ENCODE peak calls at places on chromosomes 6 and 20, in seven cellular contexts. M, T, E, J, H, G and D are unnamed samples.

GRCh38 chr6:100138346-100139022 is 144.5 kb upstream of the MCHR2 start:
- DNase-seq in M (no peak), T (no peak), E (no peak), J (no peak), H (no peak), G (no peak), D (no peak)

GRCh38 chr20:4550740-4551139 is 171.0 kb upstream of the PRND start:
- DNase-seq in M (no peak), T (no peak), E (no peak), J (no peak), H (peak), G (no peak), D (no peak)

GRCh38 chr20:8854566-8854965 is 214.3 kb upstream of the PLCB4 start:
- DNase-seq in M (no peak), T (peak), E (peak), J (peak), H (peak), G (no peak), D (no peak)

GRCh38 chr6:154996841-154997311 is 1.8 kb downstream of the TIAM2 start:
- DNase-seq in M (no peak), T (no peak), E (no peak), J (peak), H (no peak), G (no peak), D (no peak)

GRCh38 chr6:70375166-70375565 is 38.1 kb upstream of the FAM135A start:
- DNase-seq in M (no peak), T (peak), E (no peak), J (no peak), H (peak), G (no peak), D (no peak)

GRCh38 chr6:44701637-44702101 is 314.2 kb downstream of the CDC5L start:
- DNase-seq in M (no peak), T (no peak), E (no peak), J (peak), H (peak), G (no peak), D (no peak)

GRCh38 chr20:32972181-32973076 is 31.8 kb downstream of the SUN5 start:
- DNase-seq in M (no peak), T (no peak), E (peak), J (peak), H (no peak), G (peak), D (no peak)

GRCh38 chr6:15364401-15365037 is 118.7 kb downstream of the JARID2 start:
- DNase-seq in M (no peak), T (no peak), E (peak), J (no peak), H (no peak), G (no peak), D (no peak)

GRCh38 chr6:44800171-44800671 is 412.7 kb downstream of the CDC5L start:
- DNase-seq in M (no peak), T (peak), E (no peak), J (no peak), H (peak), G (no peak), D (no peak)

GRCh38 chr6:13766201-13766634 is 48.1 kb downstream of the MCUR1 start:
- DNase-seq in M (no peak), T (peak), E (no peak), J (no peak), H (peak), G (no peak), D (no peak)

GRCh38 chr6:33856655-33857054 is 52.9 kb upstream of the MLN start:
- DNase-seq in M (no peak), T (no peak), E (no peak), J (no peak), H (no peak), G (no peak), D (no peak)

GRCh38 chr6:153047386-153047785 is 44.9 kb upstream of the MTRF1L start:
- DNase-seq in M (no peak), T (no peak), E (no peak), J (no peak), H (no peak), G (no peak), D (no peak)

GRCh38 chr6:27177454-27178000 is 70.0 kb upstream of the PRSS16 start:
- DNase-seq in M (peak), T (peak), E (peak), J (peak), H (peak), G (peak), D (peak)

GRCh38 chr6:49849121-49849907 is 17.0 kb downstream of the CRISP1 start:
- DNase-seq in M (no peak), T (peak), E (no peak), J (peak), H (peak), G (no peak), D (no peak)

GRCh38 chr6:66896415-66896814 is 1189.4 kb upstream of the EYS start:
- DNase-seq in M (no peak), T (no peak), E (no peak), J (no peak), H (peak), G (no peak), D (no peak)

GRCh38 chr20:17613328-17614175 is 43.7 kb downstream of the DSTN start:
- DNase-seq in M (no peak), T (no peak), E (no peak), J (no peak), H (no peak), G (no peak), D (no peak)

GRCh38 chr6:62042444-62042843 is 243.6 kb downstream of the KHDRBS2 start:
- DNase-seq in M (no peak), T (no peak), E (no peak), J (no peak), H (no peak), G (no peak), D (no peak)

GRCh38 chr6:142071981-142072380 is 60.7 kb upstream of the GJE1 start:
- DNase-seq in M (no peak), T (no peak), E (no peak), J (peak), H (no peak), G (no peak), D (no peak)

GRCh38 chr6:33993653-33994052 is 152.2 kb downstream of the GRM4 start:
- DNase-seq in M (no peak), T (no peak), E (no peak), J (no peak), H (no peak), G (no peak), D (no peak)

GRCh38 chr6:43723737-43724295 is 36.2 kb upstream of the MRPS18A start:
- DNase-seq in M (no peak), T (peak), E (peak), J (peak), H (peak), G (peak), D (peak)

GRCh38 chr6:89797317-89797716 is 22.3 kb downstream of the MDN1 start:
- DNase-seq in M (no peak), T (peak), E (no peak), J (no peak), H (peak), G (no peak), D (no peak)

GRCh38 chr20:57685134-57685851 is 24.5 kb downstream of the PMEPA1 start:
- DNase-seq in M (no peak), T (no peak), E (no peak), J (no peak), H (no peak), G (no peak), D (no peak)

GRCh38 chr6:131231103-131231502 is 95.8 kb downstream of the AKAP7 start:
- DNase-seq in M (no peak), T (no peak), E (no peak), J (no peak), H (peak), G (no peak), D (no peak)

GRCh38 chr6:8536122-8536521 is 100.8 kb upstream of the SLC35B3 start:
- DNase-seq in M (no peak), T (no peak), E (no peak), J (no peak), H (no peak), G (no peak), D (no peak)

GRCh38 chr20:22848364-22848763 is 186.7 kb upstream of the SSTR4 start:
- DNase-seq in M (no peak), T (no peak), E (no peak), J (no peak), H (no peak), G (no peak), D (no peak)

GRCh38 chr6:63764318-63764916 is 128.8 kb downstream of the PHF3 start:
- DNase-seq in M (no peak), T (peak), E (no peak), J (peak), H (peak), G (no peak), D (no peak)

GRCh38 chr6:127900935-127901334 is at the start of gene THEMIS:
- DNase-seq in M (no peak), T (no peak), E (no peak), J (no peak), H (no peak), G (no peak), D (no peak)

GRCh38 chr6:78947529-78947928 is 80.2 kb downstream of the IRAK1BP1 start:
- DNase-seq in M (no peak), T (peak), E (no peak), J (no peak), H (peak), G (no peak), D (no peak)

GRCh38 chr6:148289153-148289552 is 53.5 kb upstream of the SASH1 start:
- DNase-seq in M (no peak), T (no peak), E (no peak), J (no peak), H (peak), G (no peak), D (no peak)

GRCh38 chr6:157825243-157825904 is 2.3 kb downstream of the SNX9 start:
- DNase-seq in M (no peak), T (peak), E (no peak), J (no peak), H (peak), G (no peak), D (no peak)

GRCh38 chr6:167650730-167651129 is 176.0 kb upstream of the AFDN start:
- DNase-seq in M (no peak), T (no peak), E (no peak), J (no peak), H (no peak), G (no peak), D (no peak)

GRCh38 chr6:830667-831327 is 137.9 kb upstream of the EXOC2 start:
- DNase-seq in M (no peak), T (no peak), E (no peak), J (no peak), H (no peak), G (no peak), D (no peak)

GRCh38 chr6:108838101-108838717 is 10.0 kb upstream of the ARMC2 start:
- DNase-seq in M (no peak), T (peak), E (peak), J (peak), H (no peak), G (no peak), D (peak)
- TF ChIP-seq CTCF in M (no peak), T (no peak), E (no peak), J (peak), H (peak), G (no peak), D (peak)

GRCh38 chr20:31788578-31788977 is 30.6 kb upstream of the MYLK2 start:
- DNase-seq in M (no peak), T (no peak), E (no peak), J (peak), H (peak), G (no peak), D (no peak)
- TF ChIP-seq CTCF in M (no peak), T (no peak), E (no peak), J (peak), H (peak), G (no peak), D (peak)

DNA sequence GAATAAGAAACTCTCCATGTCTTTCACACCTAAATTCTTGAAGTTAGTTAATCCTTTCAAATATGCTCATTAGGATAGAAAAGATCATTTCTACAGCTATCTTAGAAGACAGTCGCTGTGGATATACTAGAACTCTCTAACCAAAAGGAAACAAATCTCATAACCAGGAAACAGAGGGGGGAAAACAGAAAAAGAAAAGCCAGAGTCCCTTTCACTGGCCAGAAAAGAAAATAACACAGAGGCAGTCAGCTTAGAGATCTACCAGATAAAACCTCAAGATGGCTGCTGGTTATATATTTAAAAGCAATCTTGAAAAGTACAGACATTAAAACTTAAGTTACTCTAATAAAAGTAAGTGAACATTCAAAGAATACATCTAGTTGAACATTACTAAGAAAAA is 19.6 kb downstream of the NUP153 start:
- DNase-seq in M (no peak), T (no peak), E (no peak), J (no peak), H (no peak), G (no peak), D (no peak)
- TF ChIP-seq CTCF in M (no peak), T (no peak), E (no peak), J (no peak), H (no peak), G (no peak), D (no peak)

DNA sequence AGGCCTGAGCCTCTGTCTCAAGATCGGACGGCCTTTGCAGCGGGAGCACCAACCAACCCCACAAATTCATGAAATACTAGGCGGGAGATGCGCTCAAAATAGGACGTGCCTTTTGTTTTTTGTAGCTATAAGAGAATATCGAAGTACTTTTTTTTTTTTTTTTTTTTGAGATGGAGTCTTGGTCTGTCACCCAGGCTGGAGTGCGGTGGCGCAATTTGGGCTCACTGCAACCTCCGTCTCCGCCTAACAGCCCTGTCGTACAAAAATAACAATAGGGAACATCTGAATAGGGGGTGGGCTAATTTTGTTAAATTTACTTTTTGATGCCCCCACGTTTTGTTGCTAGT is 5.9 kb upstream of the TUBB2A start:
- DNase-seq in M (no peak), T (peak), E (no peak), J (no peak), H (peak), G (no peak), D (no peak)
- TF ChIP-seq CTCF in M (no peak), T (no peak), E (no peak), J (no peak), H (no peak), G (no peak), D (peak)

DNA sequence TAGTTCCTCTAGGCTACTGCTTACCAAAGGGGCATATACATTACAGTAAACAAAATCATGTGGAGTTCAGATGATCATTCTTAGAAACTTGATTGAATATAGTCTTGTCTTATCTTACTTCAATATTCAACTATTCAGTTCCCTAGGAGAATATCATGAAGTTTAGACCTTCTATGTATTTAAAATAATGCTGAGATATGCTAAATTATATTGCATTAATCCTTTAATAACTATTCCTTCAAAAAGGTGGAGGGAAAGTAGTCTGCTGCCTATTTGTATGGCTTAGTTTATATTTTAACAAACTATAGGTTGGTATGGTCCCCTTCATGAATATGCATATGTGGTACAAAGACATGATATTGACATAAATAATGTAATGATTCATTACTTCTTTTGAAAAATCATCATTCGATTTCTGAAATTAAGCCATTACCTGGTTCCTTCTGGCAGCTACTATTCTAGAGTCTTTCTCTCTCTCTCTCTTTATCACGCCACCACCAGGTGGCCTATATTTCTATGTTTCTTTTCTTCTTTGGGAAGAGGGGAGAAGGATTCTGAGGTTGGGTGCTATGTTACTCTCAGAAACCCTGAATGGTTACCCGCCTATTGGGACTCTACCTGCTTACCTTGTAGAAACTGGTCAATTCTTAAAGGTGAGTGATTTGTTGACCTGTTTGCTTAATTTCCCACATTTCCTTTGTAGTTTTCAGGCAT is 855.8 kb downstream of the HACE1 start:
- DNase-seq in M (no peak), T (no peak), E (no peak), J (peak), H (no peak), G (no peak), D (no peak)
- TF ChIP-seq CTCF in M (peak), T (no peak), E (no peak), J (peak), H (peak), G (no peak), D (no peak)